ENCODE peak calls at places on chromosomes 4 and X, in five cellular contexts. One of them, this sample, is unnamed.

GRCh38 chr4:113823291-113823659 is 61.7 kb upstream of the CAMK2D start:
- DNase-seq in fibroblast of the aortic adventitia: no peak
- DNase-seq in RWPE1: no peak
- DNase-seq in A549: no peak
- DNase-seq in dorsolateral prefrontal cortex: no peak
- DNase-seq in this sample: no peak

GRCh38 chr4:118774989-118775388 is 60.9 kb downstream of the SEC24D start:
- DNase-seq in fibroblast of the aortic adventitia: no peak
- DNase-seq in RWPE1: no peak
- DNase-seq in A549: no peak
- DNase-seq in dorsolateral prefrontal cortex: no peak
- DNase-seq in this sample: no peak

GRCh38 chr4:12633058-12633651 is 851.0 kb downstream of the RAB28 start:
- DNase-seq in fibroblast of the aortic adventitia: peak; percentile 79
- DNase-seq in RWPE1: peak; percentile 30
- DNase-seq in A549: peak; percentile 66
- DNase-seq in dorsolateral prefrontal cortex: peak; percentile 82
- DNase-seq in this sample: peak; percentile 82

GRCh38 chrX:123743312-123743711 is 10.5 kb upstream of the THOC2 start:
- DNase-seq in fibroblast of the aortic adventitia: no peak
- DNase-seq in RWPE1: no peak
- DNase-seq in A549: no peak
- DNase-seq in dorsolateral prefrontal cortex: no peak
- DNase-seq in this sample: no peak

GRCh38 chr4:174213734-174214101 is 69.7 kb downstream of the FBXO8 start:
- DNase-seq in fibroblast of the aortic adventitia: peak; percentile 83
- DNase-seq in RWPE1: no peak
- DNase-seq in A549: no peak
- DNase-seq in dorsolateral prefrontal cortex: no peak
- DNase-seq in this sample: no peak

GRCh38 chrX:25002658-25003015 is 13.1 kb downstream of the ARX start:
- DNase-seq in fibroblast of the aortic adventitia: no peak
- DNase-seq in RWPE1: no peak
- DNase-seq in A549: no peak
- DNase-seq in dorsolateral prefrontal cortex: no peak
- DNase-seq in this sample: no peak

GRCh38 chr4:110020139-110020538 is 107.5 kb downstream of the EGF start:
- DNase-seq in fibroblast of the aortic adventitia: peak; percentile 20
- DNase-seq in RWPE1: no peak
- DNase-seq in A549: no peak
- DNase-seq in dorsolateral prefrontal cortex: no peak
- DNase-seq in this sample: no peak

GRCh38 chr4:1201851-1202525 is 29.6 kb upstream of the SPON2 start:
- DNase-seq in fibroblast of the aortic adventitia: no peak
- DNase-seq in RWPE1: no peak
- DNase-seq in A549: no peak
- DNase-seq in dorsolateral prefrontal cortex: no peak
- DNase-seq in this sample: no peak

GRCh38 chr4:45350438-45350837 is 624.1 kb upstream of the GNPDA2 start:
- DNase-seq in fibroblast of the aortic adventitia: peak; percentile 2
- DNase-seq in RWPE1: no peak
- DNase-seq in A549: no peak
- DNase-seq in dorsolateral prefrontal cortex: no peak
- DNase-seq in this sample: no peak

GRCh38 chrX:264634-265455 is 16.3 kb upstream of the PLCXD1 start:
- DNase-seq in fibroblast of the aortic adventitia: no peak
- DNase-seq in RWPE1: no peak
- DNase-seq in A549: peak; percentile 75
- DNase-seq in dorsolateral prefrontal cortex: no peak
- DNase-seq in this sample: no peak

GRCh38 chr4:113131146-113131545 is 81.7 kb downstream of the ANK2 start:
- DNase-seq in fibroblast of the aortic adventitia: no peak
- DNase-seq in RWPE1: no peak
- DNase-seq in A549: no peak
- DNase-seq in dorsolateral prefrontal cortex: no peak
- DNase-seq in this sample: no peak

GRCh38 chrX:6383911-6384310 is 151.0 kb downstream of the VCX3A start:
- DNase-seq in fibroblast of the aortic adventitia: no peak
- DNase-seq in RWPE1: no peak
- DNase-seq in A549: no peak
- DNase-seq in dorsolateral prefrontal cortex: no peak
- DNase-seq in this sample: no peak

GRCh38 chr4:187929024-187929423 is 66.5 kb upstream of the ZFP42 start:
- DNase-seq in fibroblast of the aortic adventitia: no peak
- DNase-seq in RWPE1: no peak
- DNase-seq in A549: peak; percentile 10
- DNase-seq in dorsolateral prefrontal cortex: no peak
- DNase-seq in this sample: peak; percentile 3

GRCh38 chr4:126223784-126224407 is 909.1 kb downstream of the FAT4 start:
- DNase-seq in fibroblast of the aortic adventitia: peak; percentile 41
- DNase-seq in RWPE1: peak; percentile 18
- DNase-seq in A549: peak; percentile 4
- DNase-seq in dorsolateral prefrontal cortex: no peak
- DNase-seq in this sample: no peak

GRCh38 chr4:51843309-51844156 is 580 bp downstream of the DCUN1D4 start:
- DNase-seq in fibroblast of the aortic adventitia: peak; percentile 66
- DNase-seq in RWPE1: peak; percentile 64
- DNase-seq in A549: peak; percentile 58
- DNase-seq in dorsolateral prefrontal cortex: peak; percentile 84
- DNase-seq in this sample: peak; percentile 52

GRCh38 chr4:108170729-108171540 is 2.2 kb upstream of the LEF1 start:
- DNase-seq in fibroblast of the aortic adventitia: no peak
- DNase-seq in RWPE1: no peak
- DNase-seq in A549: no peak
- DNase-seq in dorsolateral prefrontal cortex: no peak
- DNase-seq in this sample: no peak

GRCh38 chrX:104183685-104184084 is 17.4 kb downstream of the FAM199X start:
- DNase-seq in fibroblast of the aortic adventitia: no peak
- DNase-seq in RWPE1: no peak
- DNase-seq in A549: no peak
- DNase-seq in dorsolateral prefrontal cortex: no peak
- DNase-seq in this sample: no peak

GRCh38 chr4:579543-580175 is 3.6 kb upstream of the TMEM271 start:
- DNase-seq in fibroblast of the aortic adventitia: no peak
- DNase-seq in RWPE1: no peak
- DNase-seq in A549: no peak
- DNase-seq in dorsolateral prefrontal cortex: peak; percentile 63
- DNase-seq in this sample: no peak

GRCh38 chrX:103446665-103447302 is 70.4 kb downstream of the BEX3 start:
- DNase-seq in fibroblast of the aortic adventitia: peak; percentile 38
- DNase-seq in RWPE1: peak; percentile 45
- DNase-seq in A549: no peak
- DNase-seq in dorsolateral prefrontal cortex: no peak
- DNase-seq in this sample: no peak

GRCh38 chrX:41441934-41442823 is 5.0 kb upstream of the NYX start:
- DNase-seq in fibroblast of the aortic adventitia: peak; percentile 82
- DNase-seq in RWPE1: peak; percentile 87
- DNase-seq in A549: peak; percentile 94
- DNase-seq in dorsolateral prefrontal cortex: peak; percentile 63
- DNase-seq in this sample: peak; percentile 54

GRCh38 chr4:153341575-153342090 is 2.9 kb upstream of the MND1 start:
- DNase-seq in fibroblast of the aortic adventitia: peak; percentile 49
- DNase-seq in RWPE1: no peak
- DNase-seq in A549: peak; percentile 23
- DNase-seq in dorsolateral prefrontal cortex: no peak
- DNase-seq in this sample: no peak

GRCh38 chr4:104967034-104967401 is 179.7 kb upstream of the TET2 start:
- DNase-seq in fibroblast of the aortic adventitia: no peak
- DNase-seq in RWPE1: peak; percentile 30
- DNase-seq in A549: no peak
- DNase-seq in dorsolateral prefrontal cortex: no peak
- DNase-seq in this sample: no peak

GRCh38 chr4:31539279-31540074 is 819.3 kb downstream of the PCDH7 start:
- DNase-seq in fibroblast of the aortic adventitia: no peak
- DNase-seq in RWPE1: no peak
- DNase-seq in A549: no peak
- DNase-seq in dorsolateral prefrontal cortex: no peak
- DNase-seq in this sample: no peak

DNA sequence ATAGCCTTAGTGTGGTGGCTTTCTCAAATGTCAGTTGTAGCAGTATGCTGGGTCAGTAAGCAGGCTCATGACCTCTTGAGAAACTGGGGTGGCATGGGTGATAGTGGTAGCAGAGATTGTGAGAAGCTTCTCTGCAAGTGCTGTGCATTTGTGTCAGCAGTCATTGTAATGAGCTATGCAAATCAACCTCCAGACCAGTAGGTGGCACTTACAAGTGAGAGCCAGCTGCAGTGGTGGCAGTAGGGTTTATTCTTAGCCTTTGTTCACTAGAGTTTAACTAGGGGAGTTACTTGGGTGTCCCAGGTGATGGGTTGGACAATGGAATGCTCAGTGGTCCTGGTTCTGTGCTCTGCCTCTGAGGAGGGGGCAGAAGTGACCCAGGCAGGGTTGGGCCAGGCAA is 818.7 kb downstream of the PCDH7 start:
- DNase-seq in fibroblast of the aortic adventitia: no peak
- DNase-seq in RWPE1: no peak
- DNase-seq in A549: no peak
- DNase-seq in dorsolateral prefrontal cortex: no peak
- DNase-seq in this sample: no peak
- TF ChIP-seq CTCF in fibroblast of the aortic adventitia: no peak
- TF ChIP-seq CTCF in RWPE1: no peak
- TF ChIP-seq CTCF in A549: no peak
- TF ChIP-seq CTCF in dorsolateral prefrontal cortex: no peak
- TF ChIP-seq CTCF in this sample: no peak

GRCh38 chr4:92060333-92060732 is 243.4 kb upstream of the GRID2 start:
- DNase-seq in fibroblast of the aortic adventitia: no peak
- DNase-seq in RWPE1: no peak
- DNase-seq in A549: no peak
- DNase-seq in dorsolateral prefrontal cortex: no peak
- DNase-seq in this sample: no peak
- TF ChIP-seq CTCF in fibroblast of the aortic adventitia: no peak
- TF ChIP-seq CTCF in RWPE1: no peak
- TF ChIP-seq CTCF in A549: no peak
- TF ChIP-seq CTCF in dorsolateral prefrontal cortex: no peak
- TF ChIP-seq CTCF in this sample: no peak

GRCh38 chr4:13881880-13882279 is 254.4 kb upstream of the BOD1L1 start:
- DNase-seq in fibroblast of the aortic adventitia: peak; percentile 58
- DNase-seq in RWPE1: no peak
- DNase-seq in A549: no peak
- DNase-seq in dorsolateral prefrontal cortex: no peak
- DNase-seq in this sample: no peak
- TF ChIP-seq CTCF in fibroblast of the aortic adventitia: peak; percentile 49
- TF ChIP-seq CTCF in RWPE1: no peak
- TF ChIP-seq CTCF in A549: no peak
- TF ChIP-seq CTCF in dorsolateral prefrontal cortex: no peak
- TF ChIP-seq CTCF in this sample: no peak

GRCh38 chr4:158007566-158007965 is 165.3 kb downstream of the GASK1B start:
- DNase-seq in fibroblast of the aortic adventitia: no peak
- DNase-seq in RWPE1: no peak
- DNase-seq in A549: no peak
- DNase-seq in dorsolateral prefrontal cortex: no peak
- DNase-seq in this sample: no peak

GRCh38 chr4:158003212-158003611 is 169.6 kb downstream of the GASK1B start:
- DNase-seq in fibroblast of the aortic adventitia: no peak
- DNase-seq in RWPE1: no peak
- DNase-seq in A549: no peak
- DNase-seq in dorsolateral prefrontal cortex: no peak
- DNase-seq in this sample: no peak

GRCh38 chr4:158006973-158007372 is 165.9 kb downstream of the GASK1B start:
- DNase-seq in fibroblast of the aortic adventitia: peak; percentile 64
- DNase-seq in RWPE1: no peak
- DNase-seq in A549: no peak
- DNase-seq in dorsolateral prefrontal cortex: no peak
- DNase-seq in this sample: no peak

GRCh38 chr4:158004101-158004500 is 168.7 kb downstream of the GASK1B start:
- DNase-seq in fibroblast of the aortic adventitia: no peak
- DNase-seq in RWPE1: no peak
- DNase-seq in A549: no peak
- DNase-seq in dorsolateral prefrontal cortex: no peak
- DNase-seq in this sample: no peak

DNA sequence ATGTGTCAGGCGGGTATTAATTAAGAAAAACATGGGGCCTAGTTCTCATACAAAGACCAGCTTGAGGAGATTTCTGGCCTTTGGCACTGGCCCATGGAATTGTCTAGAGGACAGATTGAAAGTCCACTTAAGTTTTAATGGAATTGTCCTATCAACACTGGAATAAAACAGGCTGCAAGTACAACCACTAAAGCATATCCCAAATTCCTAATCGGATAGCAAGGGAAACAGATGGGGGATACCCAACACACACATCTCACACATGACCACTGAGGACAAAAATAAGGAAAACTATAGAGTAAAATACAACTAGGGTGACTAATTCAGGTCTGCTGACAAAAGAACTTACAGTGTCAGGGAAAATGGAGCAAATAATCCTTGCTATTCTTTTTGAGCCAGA is 167.8 kb downstream of the GASK1B start:
- DNase-seq in fibroblast of the aortic adventitia: no peak
- DNase-seq in RWPE1: no peak
- DNase-seq in A549: no peak
- DNase-seq in dorsolateral prefrontal cortex: no peak
- DNase-seq in this sample: no peak
- TF ChIP-seq CTCF in fibroblast of the aortic adventitia: no peak
- TF ChIP-seq CTCF in RWPE1: no peak
- TF ChIP-seq CTCF in A549: no peak
- TF ChIP-seq CTCF in dorsolateral prefrontal cortex: no peak
- TF ChIP-seq CTCF in this sample: no peak

GRCh38 chrX:32118832-32119231 is 1047.0 kb upstream of the FTHL17 start:
- DNase-seq in fibroblast of the aortic adventitia: no peak
- DNase-seq in RWPE1: no peak
- DNase-seq in A549: no peak
- DNase-seq in dorsolateral prefrontal cortex: no peak
- DNase-seq in this sample: no peak

DNA sequence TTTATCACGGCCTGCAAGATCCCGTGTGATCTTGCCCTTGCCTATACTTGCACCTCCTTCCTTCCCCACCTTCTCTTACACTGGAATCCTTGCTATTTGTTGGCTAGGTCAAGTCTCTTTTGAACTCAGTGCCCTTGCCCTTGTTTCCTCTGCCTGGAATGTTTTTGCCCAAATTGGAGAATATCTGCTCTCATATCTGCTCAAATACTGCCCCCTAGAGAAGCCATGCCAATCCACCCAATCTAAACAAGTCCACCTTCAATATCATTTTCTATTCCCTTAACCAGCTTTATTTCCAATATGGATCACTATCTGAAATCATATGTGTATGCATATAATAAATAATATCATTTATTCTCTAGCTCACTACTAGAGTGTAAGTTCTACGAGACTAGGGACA is 1044.2 kb upstream of the FTHL17 start:
- DNase-seq in fibroblast of the aortic adventitia: no peak
- DNase-seq in RWPE1: no peak
- DNase-seq in A549: peak; percentile 0
- DNase-seq in dorsolateral prefrontal cortex: no peak
- DNase-seq in this sample: no peak
- TF ChIP-seq CTCF in fibroblast of the aortic adventitia: no peak
- TF ChIP-seq CTCF in RWPE1: no peak
- TF ChIP-seq CTCF in A549: no peak
- TF ChIP-seq CTCF in dorsolateral prefrontal cortex: no peak
- TF ChIP-seq CTCF in this sample: no peak

DNA sequence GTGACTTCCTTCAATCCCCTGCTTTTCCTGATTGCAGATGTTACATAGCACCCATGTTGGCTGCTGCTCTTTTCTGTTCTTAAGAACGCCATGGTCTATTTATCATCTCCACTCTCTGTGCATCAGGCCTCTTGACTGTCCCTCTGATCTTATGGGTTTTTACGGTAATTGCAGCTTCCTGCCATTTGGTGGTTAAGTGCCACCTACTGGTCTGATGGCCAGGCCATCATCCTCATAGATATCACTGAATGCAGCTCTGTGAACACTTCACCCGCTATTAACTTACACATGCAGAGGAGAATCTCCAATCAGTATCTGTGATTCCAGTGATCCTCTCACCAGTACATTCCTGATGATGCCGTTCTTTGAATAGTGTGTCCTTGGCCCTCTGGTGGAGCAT is 382.4 kb downstream of the TRAM1L1 start:
- DNase-seq in fibroblast of the aortic adventitia: no peak
- DNase-seq in RWPE1: no peak
- DNase-seq in A549: peak; percentile 11
- DNase-seq in dorsolateral prefrontal cortex: no peak
- DNase-seq in this sample: no peak
- TF ChIP-seq CTCF in fibroblast of the aortic adventitia: no peak
- TF ChIP-seq CTCF in RWPE1: no peak
- TF ChIP-seq CTCF in A549: no peak
- TF ChIP-seq CTCF in dorsolateral prefrontal cortex: no peak
- TF ChIP-seq CTCF in this sample: no peak